ENCODE peak calls at places on chromosomes 7 and 10, in six cellular contexts. M is adrenal gland, F is ovary, G is PC-3, O is upper lobe of right lung, J is fibroblast of lung. U is an unnamed sample.

GRCh38 chr7:48518092-48518491 is 346.8 kb downstream of the ABCA13 start:
- DNase-seq in M (no peak), F (no peak), G (no peak), O (no peak), J (no peak), U (no peak)

GRCh38 chr10:133166828-133167692 is 7.0 kb downstream of the KNDC1 start:
- DNase-seq in M (peak; percentile 17), F (no peak), G (no peak), O (no peak), J (no peak), U (no peak)

GRCh38 chr10:50291261-50291850 is 40.0 kb upstream of the ASAH2 start:
- DNase-seq in M (no peak), F (no peak), G (peak; percentile 58), O (no peak), J (peak; percentile 12), U (no peak)

GRCh38 chr10:52779541-52780390 is 7.2 kb upstream of the MBL2 start:
- DNase-seq in M (peak; percentile 65), F (peak; percentile 24), G (peak; percentile 99), O (peak; percentile 77), J (peak; percentile 30), U (peak; percentile 72)

GRCh38 chr10:75487087-75487784 is 55.8 kb downstream of the LRMDA start:
- DNase-seq in M (no peak), F (no peak), G (no peak), O (no peak), J (peak; percentile 68), U (no peak)

GRCh38 chr10:69073731-69074130 is 14.2 kb upstream of the SRGN start:
- DNase-seq in M (no peak), F (no peak), G (no peak), O (no peak), J (no peak), U (no peak)

GRCh38 chr7:132656846-132657776 is 80.8 kb upstream of the PLXNA4 start:
- DNase-seq in M (no peak), F (no peak), G (peak; percentile 32), O (no peak), J (no peak), U (peak; percentile 19)

GRCh38 chr7:130141161-130141857 is 63.9 kb downstream of the TMEM209 start:
- DNase-seq in M (peak; percentile 68), F (peak; percentile 84), G (no peak), O (peak; percentile 92), J (peak; percentile 84), U (no peak)

GRCh38 chr7:70093496-70093895 is 495.2 kb downstream of the AUTS2 start:
- DNase-seq in M (peak; percentile 22), F (no peak), G (no peak), O (no peak), J (peak; percentile 76), U (peak; percentile 36)

GRCh38 chr10:123408660-123409059 is 254.5 kb downstream of the BUB3 start:
- DNase-seq in M (no peak), F (no peak), G (peak; percentile 44), O (no peak), J (no peak), U (peak; percentile 36)

GRCh38 chr10:123417414-123417813 is 248.7 kb upstream of the GPR26 start:
- DNase-seq in M (no peak), F (no peak), G (no peak), O (no peak), J (no peak), U (no peak)

GRCh38 chr10:123413353-123413752 is 252.8 kb upstream of the GPR26 start:
- DNase-seq in M (no peak), F (no peak), G (peak; percentile 7), O (no peak), J (no peak), U (no peak)
- TF ChIP-seq CTCF in M (no peak), F (no peak), G (peak; percentile 27), O (no peak), J (no peak), U (no peak)

DNA sequence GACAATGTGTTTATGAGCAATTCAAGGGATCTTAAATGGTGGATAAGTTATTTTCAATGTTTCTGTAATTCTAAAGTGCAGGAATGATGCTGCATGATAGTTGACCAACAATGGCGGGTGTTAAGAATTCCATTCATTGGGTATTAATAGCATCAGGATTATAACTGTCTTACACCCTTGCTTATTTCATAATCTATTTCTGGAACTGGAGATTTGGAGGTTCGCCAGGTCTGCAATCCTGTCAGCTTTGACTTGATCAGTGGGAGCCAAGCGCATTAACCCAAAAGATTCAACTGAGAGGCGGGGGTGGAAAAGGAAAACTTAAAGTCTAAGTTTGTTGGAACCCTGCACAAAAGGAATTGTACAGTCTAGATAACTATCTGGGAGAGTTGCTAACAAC is 114.9 kb upstream of the ZEB1 start:
- DNase-seq in M (peak; percentile 20), F (no peak), G (no peak), O (no peak), J (peak; percentile 38), U (no peak)
- H3K27ac ChIP-seq in M (no peak overlapping the region), F (no peak overlapping the region), G (no peak overlapping the region), O (no peak overlapping the region), J (no peak overlapping the region), U (no peak overlapping the region)

GRCh38 chr10:6222755-6223154 is 20.0 kb downstream of the PFKFB3 start:
- DNase-seq in M (no peak), F (no peak), G (no peak), O (no peak), J (no peak), U (no peak)

GRCh38 chr10:6221192-6221940 is 18.6 kb downstream of the PFKFB3 start:
- DNase-seq in M (no peak), F (no peak), G (no peak), O (no peak), J (no peak), U (no peak)

GRCh38 chr10:6223981-6224380 is 21.2 kb downstream of the PFKFB3 start:
- DNase-seq in M (no peak), F (no peak), G (no peak), O (no peak), J (no peak), U (no peak)

GRCh38 chr10:6220418-6221191 is 17.9 kb downstream of the PFKFB3 start:
- DNase-seq in M (no peak), F (no peak), G (no peak), O (no peak), J (no peak), U (no peak)

GRCh38 chr10:6221971-6222751 is 19.4 kb downstream of the PFKFB3 start:
- DNase-seq in M (no peak), F (no peak), G (no peak), O (no peak), J (peak; percentile 63), U (peak; percentile 28)
- TF ChIP-seq CTCF in M (no peak), F (no peak), G (no peak), O (no peak), J (no peak), U (no peak)

GRCh38 chr10:101066890-101067355 is 5.1 kb downstream of the KAZALD1 start:
- DNase-seq in M (no peak), F (no peak), G (no peak), O (no peak), J (no peak), U (peak; percentile 47)
- H3K27ac ChIP-seq in M (no peak overlapping the region), F (no peak overlapping the region), G (peak overlapping the region; percentile 80), O (peak overlapping the region; percentile 65), J (peak overlapping the region; percentile 56), U (peak overlapping the region; percentile 94)

DNA sequence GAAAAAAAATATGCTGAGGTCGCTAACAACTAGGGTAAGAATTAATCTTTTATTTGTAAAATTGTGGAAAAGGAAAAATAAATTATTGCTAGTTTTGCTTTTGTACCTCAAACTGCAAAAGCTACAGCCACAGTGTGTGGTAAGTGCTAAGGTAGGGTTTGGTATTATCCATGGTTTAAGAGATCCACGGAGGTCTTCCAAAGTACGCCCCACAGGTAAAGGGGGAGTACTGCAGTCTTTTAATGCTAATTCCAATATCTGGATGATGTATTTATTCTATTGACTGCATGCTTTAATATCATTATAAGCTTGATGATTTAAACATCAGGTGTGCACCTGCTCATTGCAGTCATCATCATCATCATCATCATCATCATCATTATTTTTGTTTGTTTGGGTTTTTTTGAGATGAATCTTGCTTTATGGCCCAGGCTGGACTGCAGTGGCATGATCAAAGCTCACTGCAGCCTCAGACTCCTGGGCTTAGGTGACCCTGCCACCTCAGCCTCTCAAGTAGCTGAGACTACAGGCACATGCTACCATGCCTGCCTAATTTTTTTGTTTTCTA is 38.4 kb upstream of the BMS1 start:
- DNase-seq in M (no peak), F (no peak), G (peak; percentile 14), O (no peak), J (no peak), U (no peak)
- TF ChIP-seq CTCF in M (no peak), F (no peak), G (peak; percentile 46), O (no peak), J (no peak), U (no peak)

GRCh38 chr10:78393094-78393493 is 359.4 kb downstream of the RPS24 start:
- DNase-seq in M (no peak), F (no peak), G (no peak), O (no peak), J (no peak), U (no peak)

GRCh38 chr10:78388331-78389050 is 354.8 kb downstream of the RPS24 start:
- DNase-seq in M (no peak), F (no peak), G (no peak), O (no peak), J (no peak), U (no peak)

GRCh38 chr10:78390051-78390450 is 356.4 kb downstream of the RPS24 start:
- DNase-seq in M (no peak), F (no peak), G (no peak), O (no peak), J (no peak), U (no peak)

GRCh38 chr10:78389419-78389818 is 355.8 kb downstream of the RPS24 start:
- DNase-seq in M (peak; percentile 67), F (no peak), G (no peak), O (no peak), J (no peak), U (no peak)

GRCh38 chr10:78390817-78391216 is 357.2 kb downstream of the RPS24 start:
- DNase-seq in M (no peak), F (no peak), G (no peak), O (no peak), J (no peak), U (no peak)
- H3K27ac ChIP-seq in M (no peak overlapping the region), F (no peak overlapping the region), G (no peak overlapping the region), O (no peak overlapping the region), J (no peak overlapping the region), U (no peak overlapping the region)

GRCh38 chr10:100100651-100101525 is 19.2 kb upstream of the CPN1 start:
- DNase-seq in M (no peak), F (no peak), G (peak; percentile 55), O (no peak), J (peak; percentile 9), U (peak; percentile 29)
- TF ChIP-seq CTCF in M (no peak), F (no peak), G (peak; percentile 57), O (no peak), J (peak; percentile 18), U (no peak)

U was measured in RWPE1.